ENCODE peak calls at places on chromosomes 12 and 14, in seven cellular contexts. O is HL-60, Z is GM23338, X is K562, R is GM12878, Q is HepG2, T is HCT116. E is an unnamed sample.

GRCh38 chr12:112996501-112996900 is 18.2 kb downstream of the OAS2 start:
- DNase-seq in X (no peak), O (no peak), T (no peak), Q (no peak), Z (no peak), R (no peak), E (no peak)

GRCh38 chr14:38442208-38442607 is 186.3 kb upstream of the CLEC14A start:
- DNase-seq in O (no peak), Z (peak), X (no peak), R (no peak), T (no peak), Q (no peak), E (no peak)

GRCh38 chr14:79043194-79043889 is 873.2 kb downstream of the NRXN3 start:
- DNase-seq in Q (no peak), T (no peak), X (no peak), R (no peak), Z (no peak), O (peak), E (no peak)

GRCh38 chr12:45503887-45504286 is 225.6 kb upstream of the ARID2 start:
- DNase-seq in X (no peak), O (no peak), Q (no peak), R (no peak), Z (no peak), T (no peak), E (no peak)

GRCh38 chr12:121186826-121187225 is 23.1 kb upstream of the P2RX4 start:
- DNase-seq in Q (no peak), T (no peak), X (no peak), Z (no peak), O (no peak), R (no peak), E (no peak)

GRCh38 chr14:65622703-65623102 is 210.2 kb downstream of the FUT8 start:
- DNase-seq in T (no peak), Q (no peak), Z (peak), R (no peak), O (no peak), X (no peak), E (no peak)

GRCh38 chr14:97641827-97642226 is 844.6 kb downstream of the VRK1 start:
- DNase-seq in O (no peak), Q (no peak), R (no peak), X (no peak), T (no peak), Z (no peak), E (no peak)

GRCh38 chr12:52235822-52236291 is 2.8 kb downstream of the KRT7 start:
- DNase-seq in Q (no peak), Z (no peak), T (no peak), X (no peak), O (no peak), R (no peak), E (no peak)

GRCh38 chr14:24798911-24799310 is 164.9 kb upstream of the GZMB start:
- DNase-seq in T (no peak), Q (no peak), Z (peak), X (no peak), R (peak), O (no peak), E (no peak)

GRCh38 chr14:101478096-101478495 is 83.2 kb upstream of the DIO3 start:
- DNase-seq in T (no peak), O (no peak), Q (no peak), R (no peak), X (no peak), Z (no peak), E (no peak)

GRCh38 chr12:124446364-124446763 is 121.0 kb downstream of the NCOR2 start:
- DNase-seq in O (no peak), X (no peak), Z (no peak), R (no peak), T (no peak), Q (no peak), E (no peak)

GRCh38 chr12:108854055-108854452 is 3.3 kb downstream of the SSH1 start:
- DNase-seq in X (no peak), R (peak), O (peak), Z (no peak), T (no peak), Q (peak), E (no peak)

GRCh38 chr12:62618948-62619347 is 152.3 kb downstream of the MON2 start:
- DNase-seq in Z (no peak), T (no peak), Q (no peak), R (no peak), O (no peak), X (no peak), E (no peak)

GRCh38 chr12:53955776-53956250 is 1.1 kb downstream of the HOXC12 start:
- DNase-seq in R (no peak), O (no peak), Z (no peak), T (no peak), Q (no peak), X (no peak), E (no peak)

GRCh38 chr12:83958997-83959396 is 953.6 kb downstream of the SLC6A15 start:
- DNase-seq in R (peak), O (no peak), Z (no peak), T (no peak), X (no peak), Q (no peak), E (no peak)

GRCh38 chr12:132954471-132955048 is 1.5 kb downstream of the ZNF605 start:
- DNase-seq in Z (no peak), X (no peak), Q (no peak), O (no peak), T (no peak), R (no peak), E (no peak)

GRCh38 chr12:3145036-3145435 is 67.9 kb downstream of the TSPAN9 start:
- DNase-seq in Q (no peak), T (no peak), O (no peak), X (no peak), Z (no peak), R (no peak), E (no peak)

GRCh38 chr12:104618691-104619090 is 161.9 kb downstream of the CHST11 start:
- DNase-seq in Z (no peak), T (no peak), Q (no peak), R (no peak), X (no peak), O (no peak), E (no peak)

GRCh38 chr14:78543433-78543832 is 373.3 kb downstream of the NRXN3 start:
- DNase-seq in Z (no peak), O (no peak), R (no peak), T (no peak), Q (no peak), X (no peak), E (no peak)

GRCh38 chr12:46722737-46723136 is 103.1 kb downstream of the SLC38A4 start:
- DNase-seq in O (no peak), R (no peak), T (no peak), X (no peak), Z (no peak), Q (no peak), E (no peak)

GRCh38 chr12:54592316-54592715 is 3.9 kb upstream of the PPP1R1A start:
- DNase-seq in Z (no peak), R (no peak), O (no peak), T (no peak), X (no peak), Q (no peak), E (no peak)

GRCh38 chr14:64464695-64465094 is 604 bp upstream of the AKAP5 start:
- DNase-seq in R (no peak), T (no peak), X (no peak), O (no peak), Q (no peak), Z (peak), E (no peak)

GRCh38 chr12:14443531-14443930 is 78.0 kb downstream of the ATF7IP start:
- DNase-seq in X (no peak), T (no peak), O (no peak), Z (no peak), R (no peak), Q (no peak), E (no peak)

DNA sequence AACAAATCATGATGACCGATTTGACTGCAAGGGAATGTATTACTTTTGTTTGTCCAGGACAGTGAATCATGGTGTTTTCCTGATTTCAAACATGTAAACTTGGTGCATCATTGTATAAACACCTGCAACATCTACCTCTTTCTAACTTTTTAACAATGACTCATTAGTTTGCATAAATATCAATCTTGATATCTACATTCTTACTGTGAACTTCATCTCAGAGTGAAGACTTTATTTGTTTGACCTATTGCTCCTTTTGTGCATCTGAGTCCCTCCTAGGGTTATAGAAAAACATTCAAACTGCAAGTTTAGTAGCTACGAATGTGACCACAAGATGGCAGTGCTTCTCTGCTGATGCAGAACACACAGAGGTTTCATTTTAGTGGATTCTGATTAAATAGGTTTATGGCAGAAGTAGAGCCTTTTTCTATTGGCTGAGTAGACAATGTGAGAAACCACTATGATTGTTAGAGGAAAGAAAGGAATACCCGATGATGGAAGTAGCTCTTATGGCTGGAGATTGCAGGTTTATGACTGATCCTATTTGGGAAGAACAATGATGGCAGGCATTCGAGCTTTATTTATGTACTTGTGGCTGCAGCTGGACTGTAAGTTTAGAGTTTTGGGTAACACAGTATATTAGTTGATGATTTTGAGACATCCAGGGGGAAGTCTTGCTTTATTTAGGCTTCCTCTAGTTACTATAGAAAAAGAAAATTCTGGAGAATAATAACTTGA is 244.2 kb upstream of the OR4E1 start:
- DNase-seq in Q (peak), T (peak), Z (peak), X (peak), R (peak), O (peak), E (peak)
- TF ChIP-seq REST in Q (no peak), T (no peak), Z (no peak), X (no peak), R (no peak), O (no peak), E (no peak)

GRCh38 chr12:123075092-123075491 is 75.8 kb downstream of the PITPNM2 start:
- DNase-seq in Z (no peak), Q (no peak), R (no peak), X (no peak), O (no peak), T (no peak), E (no peak)

GRCh38 chr12:123070267-123071081 is 80.4 kb downstream of the PITPNM2 start:
- DNase-seq in Q (no peak), O (no peak), T (no peak), Z (no peak), X (no peak), R (no peak), E (no peak)

GRCh38 chr12:123073962-123074801 is 76.7 kb downstream of the PITPNM2 start:
- DNase-seq in X (no peak), R (no peak), Q (no peak), O (no peak), T (no peak), Z (no peak), E (no peak)

GRCh38 chr12:123069436-123070266 is 81.2 kb downstream of the PITPNM2 start:
- DNase-seq in R (no peak), Z (no peak), Q (peak), X (no peak), O (no peak), T (no peak), E (no peak)

DNA sequence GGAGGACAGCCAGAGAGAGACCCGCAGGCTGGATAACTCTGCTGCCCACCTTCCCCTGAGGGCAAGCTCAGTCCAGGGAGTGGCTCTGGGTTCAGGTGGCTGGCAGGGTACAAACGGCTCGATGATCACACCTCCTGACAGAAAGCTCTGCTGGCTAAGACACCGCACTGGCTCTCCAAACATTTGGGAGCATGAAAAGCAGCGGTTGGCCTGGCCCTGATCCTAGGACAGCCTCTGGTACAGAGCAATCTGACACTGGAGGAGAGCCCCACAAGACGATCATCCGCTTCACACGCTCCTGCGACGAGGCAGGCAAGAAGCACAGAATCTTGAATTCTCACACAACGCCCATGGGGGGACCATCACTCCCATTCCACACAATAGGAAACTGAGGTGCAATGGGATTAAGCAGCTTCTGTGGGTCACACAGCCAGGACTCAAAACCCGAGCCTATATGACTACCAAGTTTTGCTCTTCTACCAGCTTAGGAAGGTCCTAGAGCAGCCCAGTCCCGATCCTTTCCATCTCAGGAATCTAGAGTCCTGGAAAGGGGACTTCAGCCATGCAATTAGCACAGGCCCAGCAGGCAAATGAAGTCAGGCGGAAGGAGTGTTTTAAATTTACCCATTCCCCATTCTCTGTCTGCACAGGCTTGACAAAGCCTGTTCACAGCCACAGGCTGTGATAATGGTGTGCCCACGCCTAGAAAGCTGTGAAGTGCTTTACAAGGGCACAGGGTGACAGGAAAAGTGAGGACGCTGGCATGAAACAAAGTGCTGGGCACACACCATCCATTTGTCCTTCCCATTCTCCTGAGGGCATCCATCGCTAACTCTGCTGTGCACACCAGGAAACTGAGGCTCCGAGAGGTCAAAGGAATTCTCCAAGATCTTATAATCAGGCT is 79.2 kb downstream of the PITPNM2 start:
- DNase-seq in O (no peak), Z (no peak), X (no peak), T (no peak), R (no peak), Q (no peak), E (no peak)
- TF ChIP-seq POLR2AphosphoS5 in O (no peak), Z (no peak), X (no peak), T (no peak), R (no peak), Q (no peak), E (no peak)

DNA sequence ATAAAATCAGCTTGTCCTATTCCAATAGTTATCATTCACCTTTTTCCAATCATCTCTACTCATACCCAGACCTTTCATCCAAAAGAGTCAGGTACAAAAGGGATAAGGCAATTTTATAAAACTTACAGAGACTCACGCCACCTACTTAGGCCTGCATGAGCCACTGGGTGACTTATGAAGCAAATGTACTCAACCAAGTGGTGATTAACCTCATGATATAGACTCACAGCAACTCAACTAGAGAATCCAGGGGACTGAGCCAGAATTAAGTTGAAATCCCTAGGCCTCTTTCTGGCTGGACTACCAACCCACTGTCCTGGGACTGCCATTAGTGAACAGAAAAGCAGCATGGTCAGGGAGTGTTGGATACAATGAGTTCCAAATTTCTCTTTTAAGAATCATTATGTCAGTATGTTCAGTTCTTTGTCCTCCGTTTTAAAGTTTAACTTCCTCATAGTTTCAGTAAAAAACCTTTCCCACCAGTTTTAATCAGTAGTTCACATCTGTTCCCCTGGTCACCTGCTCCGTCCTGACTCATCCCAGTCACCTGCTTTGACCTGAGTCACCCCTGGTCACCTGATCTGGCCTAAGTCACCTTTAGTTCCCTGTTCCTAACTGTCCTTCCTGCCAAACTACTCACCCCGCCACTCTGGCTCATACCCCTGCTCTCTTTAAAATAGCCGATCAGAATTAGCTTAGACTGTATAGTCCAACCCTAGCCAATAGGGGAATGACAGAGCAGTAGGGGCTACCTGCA is 36.8 kb downstream of the SPTSSA start:
- DNase-seq in Z (no peak), Q (peak), T (no peak), R (no peak), X (no peak), O (no peak), E (no peak)
- TF ChIP-seq REST in Z (no peak), Q (no peak), T (no peak), R (no peak), X (no peak), O (no peak), E (no peak)

GRCh38 chr14:91252901-91253794 is 8.6 kb upstream of the GPR68 start:
- DNase-seq in R (no peak), Z (peak), X (peak), T (no peak), O (no peak), Q (no peak), E (no peak)

GRCh38 chr14:91255820-91256219 is 11.3 kb upstream of the GPR68 start:
- DNase-seq in Z (no peak), O (no peak), X (no peak), Q (no peak), T (no peak), R (no peak), E (no peak)

GRCh38 chr14:91255026-91255695 is 10.7 kb upstream of the GPR68 start:
- DNase-seq in O (no peak), Z (no peak), Q (no peak), T (no peak), R (no peak), X (no peak), E (no peak)

GRCh38 chr14:91254456-91254855 is 10.0 kb upstream of the GPR68 start:
- DNase-seq in T (no peak), O (no peak), R (no peak), Q (no peak), Z (no peak), X (no peak), E (no peak)

GRCh38 chr14:91253795-91254323 is 9.4 kb upstream of the GPR68 start:
- DNase-seq in Q (no peak), O (no peak), R (no peak), T (no peak), X (no peak), Z (no peak), E (no peak)
- TF ChIP-seq POLR2AphosphoS5 in Q (no peak), O (no peak), R (no peak), T (no peak), X (no peak), Z (no peak), E (no peak)

DNA sequence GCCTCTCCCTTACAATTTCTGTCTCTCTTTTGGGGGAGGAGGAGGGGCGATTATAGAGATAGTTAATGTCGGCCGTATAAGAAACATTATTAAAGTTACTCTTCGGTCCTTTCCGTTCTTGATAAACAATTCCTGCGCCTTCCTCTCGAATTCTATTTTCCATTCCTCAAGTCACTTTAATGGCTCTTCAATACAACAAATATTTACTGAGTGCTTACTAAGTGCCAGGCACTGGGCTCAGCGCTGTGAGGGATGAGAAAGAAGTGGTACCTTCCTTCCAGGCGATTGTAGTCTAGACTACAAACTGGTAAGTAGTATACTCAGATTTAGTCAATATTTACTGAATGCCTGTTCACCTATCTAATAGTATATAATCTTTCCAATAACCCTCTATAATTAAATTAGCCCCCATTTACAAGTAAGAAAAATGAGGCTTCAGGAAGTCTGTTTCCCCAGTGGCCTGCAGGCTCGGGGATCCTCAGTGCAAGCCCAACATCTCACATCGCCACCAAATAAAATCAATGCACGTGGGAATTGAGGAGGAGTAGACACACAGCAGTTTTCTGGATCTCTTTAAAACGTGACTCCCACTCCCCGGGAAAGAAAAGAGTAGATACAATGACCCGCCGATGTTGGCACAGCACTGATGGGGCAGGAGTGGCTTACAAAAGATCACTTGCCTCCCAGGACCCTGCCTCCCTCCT is 589 bp upstream of the ZNF219 start:
- DNase-seq in Q (no peak), X (no peak), Z (no peak), R (no peak), O (no peak), T (no peak), E (no peak)
- TF ChIP-seq REST in Q (no peak), X (no peak), Z (no peak), R (no peak), O (no peak), T (no peak), E (no peak)

E was measured in Panc1.